ENCODE peak calls at places on chromosomes 5 and 9, in ten cellular contexts. Z is GM23248, X is HCT116, I is PC-3, Q is hepatocyte, W is SK-N-SH, A is PC-9, K is OCI-LY7, G is MM.1S, Y is Karpas-422. U is an unnamed sample. For H3K9me2, the result is how much of the 10 kb centered on the place peaks cover.

GRCh38 chr5:119943148-119943547 is 313.8 kb downstream of the FAM170A start:
- DNase-seq in W (no peak), Q (no peak), Y (peak), K (no peak), X (no peak), I (peak), A (no peak), Z (peak), G (no peak), U (no peak)

GRCh38 chr9:127651697-127652610 is 39.9 kb downstream of the STXBP1 start:
- DNase-seq in Y (peak), Q (no peak), I (no peak), A (no peak), K (no peak), G (no peak), W (no peak), Z (no peak), X (no peak), U (peak)

GRCh38 chr9:9751996-9752395 is 860.8 kb downstream of the PTPRD start:
- DNase-seq in Z (no peak), A (no peak), X (no peak), I (no peak), Q (no peak), K (no peak), G (no peak), W (no peak), Y (no peak), U (no peak)

GRCh38 chr5:154312571-154312970 is 122.0 kb downstream of the GALNT10 start:
- DNase-seq in W (no peak), Z (peak), Q (no peak), G (no peak), X (no peak), Y (no peak), I (peak), A (peak), K (no peak), U (no peak)

GRCh38 chr9:21432640-21433425 is 7.4 kb upstream of the IFNA1 start:
- DNase-seq in W (no peak), G (no peak), K (no peak), A (no peak), Q (no peak), I (no peak), Z (no peak), Y (no peak), X (no peak), U (no peak)

GRCh38 chr5:14687023-14687665 is 22.6 kb downstream of the OTULIN start:
- DNase-seq in Z (peak), K (no peak), Q (no peak), G (no peak), X (no peak), W (no peak), A (no peak), Y (no peak), I (no peak), U (no peak)

GRCh38 chr5:176379881-176380280 is 8.5 kb downstream of the NOP16 start:
- DNase-seq in X (no peak), G (no peak), A (no peak), W (no peak), I (no peak), Y (peak), Z (no peak), Q (no peak), K (peak), U (no peak)

GRCh38 chr5:53542917-53543316 is 17.5 kb upstream of the NDUFS4 start:
- DNase-seq in G (no peak), Q (no peak), K (no peak), Z (no peak), Y (no peak), X (no peak), W (no peak), I (no peak), A (no peak), U (no peak)

GRCh38 chr5:103362211-103362610 is 103.6 kb downstream of the MACIR start:
- DNase-seq in W (no peak), X (no peak), Q (no peak), K (no peak), I (peak), A (no peak), Z (peak), Y (no peak), G (no peak), U (no peak)

GRCh38 chr5:36919238-36919637 is 42.7 kb downstream of the NIPBL start:
- DNase-seq in I (no peak), W (no peak), X (no peak), Q (no peak), K (no peak), Y (no peak), Z (no peak), A (no peak), G (no peak), U (no peak)
- H3K9me2 ChIP-seq in I (under half), W (under half), X (under half), Q (under half), K (under half), Y (under half), Z (under half), A (under half), G (under half), U (under half)

GRCh38 chr9:133863193-133863592 is 125.0 kb upstream of the SARDH start:
- DNase-seq in Z (no peak), K (no peak), Q (no peak), I (no peak), W (no peak), X (no peak), G (no peak), A (no peak), Y (no peak), U (no peak)
- H3K9me2 ChIP-seq in Z (under half), K (under half), Q (under half), I (under half), W (under half), X (under half), G (under half), A (under half), Y (under half), U (under half)

DNA sequence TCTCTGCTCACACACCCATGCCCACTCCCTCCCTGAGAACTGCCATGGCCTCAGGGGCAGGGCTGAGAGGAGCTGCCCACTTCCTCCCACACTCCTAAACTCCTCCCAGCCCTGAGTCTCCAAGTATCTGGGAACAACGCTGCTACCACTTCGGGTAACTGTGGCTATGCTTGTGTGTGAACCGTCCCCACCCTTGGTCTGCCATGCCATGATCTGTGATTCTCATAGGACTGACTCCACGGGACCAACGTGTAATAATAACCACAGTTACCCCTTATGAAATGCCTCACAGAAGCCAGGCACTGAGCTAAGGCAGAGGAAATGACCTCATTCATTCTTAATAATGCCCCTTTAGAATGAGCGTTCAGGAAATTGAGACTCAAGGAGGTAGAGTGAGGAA is 104.0 kb upstream of the SMIM23 start:
- DNase-seq in X (no peak), A (no peak), I (no peak), Y (no peak), G (no peak), Z (peak), W (no peak), Q (no peak), K (no peak), U (no peak)
- H3K9me2 ChIP-seq in X (under half), A (under half), I (under half), Y (under half), G (under half), Z (under half), W (under half), Q (under half), K (under half), U (under half)

DNA sequence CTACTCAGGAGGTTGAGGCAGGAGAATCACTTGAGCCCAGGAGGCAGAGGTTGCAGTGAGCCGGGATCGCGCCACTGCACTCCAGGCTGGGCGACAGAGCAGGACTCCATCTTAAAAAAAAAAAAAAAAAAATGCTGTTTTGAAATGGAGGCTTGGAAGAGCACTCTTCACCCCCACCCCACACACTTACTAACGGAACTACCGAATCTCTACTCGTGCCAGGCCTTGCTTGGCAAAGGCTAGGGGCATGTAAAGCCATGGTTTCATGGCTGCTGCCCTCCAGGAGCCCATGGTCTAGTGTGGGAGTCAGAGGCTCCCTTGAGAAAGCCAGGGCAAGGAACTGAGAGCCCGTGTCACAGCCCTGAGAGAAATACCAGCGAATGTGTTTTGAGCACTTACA is 21.3 kb downstream of the PCDHGC5 start:
- DNase-seq in W (no peak), Q (no peak), A (no peak), G (no peak), X (no peak), I (no peak), K (peak), Y (peak), Z (no peak), U (no peak)
- H3K9me2 ChIP-seq in W (under half), Q (under half), A (under half), G (under half), X (under half), I (under half), K (under half), Y (under half), Z (under half), U (under half)

DNA sequence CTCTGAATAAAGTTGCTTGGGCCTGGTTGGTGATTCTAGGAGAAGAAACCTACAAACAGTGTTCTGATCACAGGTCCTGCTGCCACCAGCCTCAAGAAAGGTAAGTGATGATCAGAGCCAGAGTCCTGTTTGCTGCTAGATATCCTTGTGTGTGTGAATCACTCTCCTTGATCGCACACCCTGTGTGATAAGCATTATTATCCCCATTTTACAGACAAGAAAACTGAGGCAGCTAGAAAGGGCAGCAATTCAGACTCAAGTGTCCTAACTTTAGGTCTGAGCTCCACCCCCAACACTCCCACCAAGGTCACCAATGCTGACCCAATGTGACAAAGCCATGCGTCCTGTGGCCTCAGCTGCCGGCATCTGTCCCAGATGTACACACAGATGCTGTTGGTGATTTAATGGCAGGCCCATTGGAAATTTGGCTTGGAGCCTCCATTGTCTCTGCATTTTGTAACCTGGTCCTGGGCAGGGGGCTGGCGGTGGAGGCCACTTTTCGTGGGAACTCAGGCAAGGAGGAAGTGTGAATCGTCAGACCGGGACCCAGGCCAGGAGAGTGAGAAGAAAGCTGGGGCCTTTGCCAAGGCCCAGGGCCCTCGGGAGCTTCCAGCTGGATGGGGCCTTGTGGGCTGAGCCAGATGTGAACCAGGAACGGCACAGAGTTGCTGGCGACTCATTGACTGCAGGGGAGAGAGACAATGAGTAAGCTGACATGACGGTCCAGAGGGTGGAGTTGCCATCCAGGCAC is 29.8 kb upstream of the GGTA1 start:
- DNase-seq in W (peak), G (no peak), Y (no peak), X (no peak), A (peak), I (peak), Q (peak), Z (peak), K (no peak), U (no peak)
- H3K9me2 ChIP-seq in W (under half), G (under half), Y (under half), X (under half), A (under half), I (under half), Q (under half), Z (under half), K (under half), U (under half)

GRCh38 chr5:143496928-143497327 is 93.4 kb upstream of the NR3C1 start:
- DNase-seq in A (no peak), K (no peak), Y (no peak), G (no peak), Q (no peak), W (no peak), X (no peak), Z (no peak), I (no peak), U (no peak)
- H3K9me2 ChIP-seq in A (under half), K (under half), Y (under half), G (under half), Q (under half), W (under half), X (under half), Z (under half), I (under half), U (under half)

GRCh38 chr5:134458234-134458633 is 46.6 kb upstream of the CDKN2AIPNL start:
- DNase-seq in X (no peak), Y (no peak), K (no peak), Q (peak), I (no peak), Z (peak), W (no peak), A (no peak), G (no peak), U (no peak)
- H3K9me2 ChIP-seq in X (under half), Y (under half), K (under half), Q (under half), I (under half), Z (under half), W (under half), A (under half), G (under half), U (under half)

U was measured in GM23338.